ENCODE peak calls at places on chromosome 9, in seven cellular contexts. L is GM10248, I is A549, P is Calu3, R is H1, N is H9, W is upper lobe of right lung. V is an unnamed sample.

GRCh38 chr9:77016111-77016525 is 3.3 kb upstream of the FOXB2 start:
- DNase-seq in L (no peak), I (no peak), P (no peak), R (no peak), N (peak; percentile 66), W (no peak), V (peak; percentile 41)

GRCh38 chr9:86405086-86405491 is 50.9 kb upstream of the TUT7 start:
- DNase-seq in L (no peak), I (peak; percentile 60), P (no peak), R (no peak), N (no peak), W (no peak), V (no peak)

GRCh38 chr9:117747571-117747970 is 43.4 kb downstream of the TLR4 start:
- DNase-seq in L (no peak), I (no peak), P (no peak), R (no peak), N (no peak), W (no peak), V (no peak)

GRCh38 chr9:120710110-120710981 is 3.9 kb downstream of the MEGF9 start:
- DNase-seq in L (no peak), I (peak; percentile 74), P (no peak), R (no peak), N (no peak), W (no peak), V (no peak)

GRCh38 chr9:99561435-99562262 is 260.0 kb upstream of the NR4A3 start:
- DNase-seq in L (no peak), I (no peak), P (no peak), R (no peak), N (no peak), W (no peak), V (no peak)

GRCh38 chr9:78046120-78046519 is 14.5 kb upstream of the GNAQ start:
- DNase-seq in L (no peak), I (no peak), P (no peak), R (no peak), N (no peak), W (no peak), V (no peak)

GRCh38 chr9:128657796-128658195 is 1.1 kb upstream of the DYNC2I2 start:
- DNase-seq in L (no peak), I (no peak), P (no peak), R (no peak), N (no peak), W (no peak), V (no peak)

GRCh38 chr9:98678244-98678842 is 30.4 kb downstream of the GABBR2 start:
- DNase-seq in L (no peak), I (peak; percentile 20), P (peak; percentile 35), R (peak; percentile 46), N (peak; percentile 69), W (no peak), V (peak; percentile 34)

GRCh38 chr9:137267933-137268355 is 9.6 kb upstream of the TOR4A start:
- DNase-seq in L (no peak), I (no peak), P (no peak), R (no peak), N (no peak), W (no peak), V (no peak)

GRCh38 chr9:125659954-125660353 is 47.1 kb downstream of the MAPKAP1 start:
- DNase-seq in L (peak; percentile 20), I (no peak), P (no peak), R (no peak), N (no peak), W (no peak), V (no peak)

GRCh38 chr9:69215774-69216482 is 41.9 kb downstream of the TJP2 start:
- DNase-seq in L (no peak), I (no peak), P (no peak), R (no peak), N (no peak), W (no peak), V (no peak)

GRCh38 chr9:20557890-20558608 is 64.2 kb downstream of the MLLT3 start:
- DNase-seq in L (no peak), I (no peak), P (no peak), R (no peak), N (no peak), W (no peak), V (no peak)

GRCh38 chr9:129776938-129777768 is 24.3 kb upstream of the PTGES start:
- DNase-seq in L (no peak), I (peak; percentile 96), P (peak; percentile 87), R (no peak), N (peak; percentile 77), W (peak; percentile 91), V (no peak)

GRCh38 chr9:20361656-20362570 is 260.4 kb downstream of the MLLT3 start:
- DNase-seq in L (no peak), I (no peak), P (no peak), R (no peak), N (no peak), W (no peak), V (no peak)

GRCh38 chr9:91654527-91654926 is 230.9 kb upstream of the NFIL3 start:
- DNase-seq in L (no peak), I (no peak), P (no peak), R (no peak), N (no peak), W (no peak), V (no peak)

GRCh38 chr9:32378993-32379729 is 5.3 kb upstream of the ACO1 start:
- DNase-seq in L (peak; percentile 68), I (peak; percentile 82), P (peak; percentile 55), R (no peak), N (peak; percentile 50), W (no peak), V (peak; percentile 55)

GRCh38 chr9:107636596-107637405 is 147.2 kb upstream of the KLF4 start:
- DNase-seq in L (no peak), I (no peak), P (no peak), R (no peak), N (no peak), W (no peak), V (no peak)

GRCh38 chr9:96859461-96860198 is 5.3 kb upstream of the ZNF782 start:
- DNase-seq in L (no peak), I (no peak), P (no peak), R (no peak), N (no peak), W (no peak), V (no peak)

GRCh38 chr9:95508968-95509850 is 7.6 kb downstream of the PTCH1 start:
- DNase-seq in L (peak; percentile 75), I (peak; percentile 91), P (peak; percentile 64), R (peak; percentile 92), N (peak; percentile 96), W (peak; percentile 84), V (peak; percentile 69)

GRCh38 chr9:77440057-77440456 is 208.1 kb downstream of the GNA14 start:
- DNase-seq in L (no peak), I (no peak), P (no peak), R (no peak), N (peak; percentile 73), W (no peak), V (no peak)

GRCh38 chr9:7782390-7783120 is 17.0 kb downstream of the DMAC1 start:
- DNase-seq in L (no peak), I (no peak), P (no peak), R (no peak), N (no peak), W (no peak), V (no peak)

GRCh38 chr9:77005216-77005615 is 14.2 kb upstream of the FOXB2 start:
- DNase-seq in L (no peak), I (no peak), P (no peak), R (no peak), N (no peak), W (no peak), V (no peak)

GRCh38 chr9:75993434-75993833 is 103.0 kb downstream of the PCSK5 start:
- DNase-seq in L (no peak), I (peak; percentile 81), P (peak; percentile 9), R (no peak), N (no peak), W (no peak), V (no peak)

GRCh38 chr9:10048994-10049393 is 563.8 kb downstream of the PTPRD start:
- DNase-seq in L (no peak), I (no peak), P (no peak), R (no peak), N (no peak), W (no peak), V (no peak)

GRCh38 chr9:88438819-88439218 is 50.6 kb downstream of the SPIN1 start:
- DNase-seq in L (no peak), I (no peak), P (no peak), R (no peak), N (no peak), W (no peak), V (no peak)

GRCh38 chr9:93119953-93120845 is 13.9 kb downstream of the NINJ1 start:
- DNase-seq in L (peak; percentile 87), I (peak; percentile 89), P (peak; percentile 88), R (no peak), N (peak; percentile 23), W (peak; percentile 97), V (no peak)
- TF ChIP-seq CTCF in L (no peak), I (no peak), P (peak; percentile 23), R (no peak), N (peak; percentile 46), W (peak; percentile 44), V (no peak)

GRCh38 chr9:70419546-70420266 is 5.2 kb upstream of the KLF9 start:
- DNase-seq in L (peak; percentile 78), I (peak; percentile 95), P (peak; percentile 81), R (peak; percentile 27), N (peak; percentile 71), W (peak; percentile 99), V (peak; percentile 73)
- TF ChIP-seq CTCF in L (no peak), I (no peak), P (no peak), R (peak; percentile 15), N (peak; percentile 10), W (peak; percentile 19), V (no peak)

GRCh38 chr9:133286523-133286922 is 11.5 kb upstream of the ABO start:
- DNase-seq in L (no peak), I (no peak), P (no peak), R (no peak), N (no peak), W (no peak), V (no peak)
- TF ChIP-seq CTCF in L (no peak), I (no peak), P (no peak), R (no peak), N (no peak), W (no peak), V (no peak)

DNA sequence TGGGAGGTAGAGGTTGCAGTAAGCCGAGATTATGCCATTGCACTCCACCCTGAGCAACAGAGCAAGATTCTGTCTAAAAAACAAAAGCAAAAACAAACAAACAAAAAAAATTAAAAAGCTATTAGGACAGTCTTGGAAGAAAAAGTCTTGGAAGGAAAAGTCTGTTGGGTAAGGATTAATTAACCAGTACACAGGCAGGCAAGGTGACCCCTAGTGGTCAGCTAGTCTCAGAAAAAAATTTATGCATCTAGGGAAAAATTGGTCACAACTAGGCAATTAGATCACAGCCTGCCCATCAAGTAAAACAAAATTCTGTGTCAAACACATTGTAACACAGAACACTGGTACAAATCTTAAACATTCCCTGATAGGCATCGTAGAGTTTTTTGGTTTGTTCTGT is 6.7 kb upstream of the ANKRD18B start:
- DNase-seq in L (peak; percentile 21), I (peak; percentile 65), P (peak; percentile 25), R (no peak), N (no peak), W (no peak), V (peak; percentile 20)
- TF ChIP-seq CTCF in L (peak; percentile 35), I (peak; percentile 72), P (peak; percentile 24), R (no peak), N (peak; percentile 73), W (peak; percentile 77), V (peak; percentile 72)